ENCODE peak calls at places on chromosomes 6 and 20, in four cellular contexts. E, Q, M and X are unnamed samples. For H3K79me2, the result is how much of the 10 kb centered on the place peaks cover.

GRCh38 chr20:59207742-59208357 is 44.2 kb downstream of the ZNF831 start:
- DNase-seq in E (peak), Q (peak), M (peak), X (peak)

GRCh38 chr6:170091000-170091638 is 199.8 kb downstream of the DLL1 start:
- DNase-seq in E (no peak), Q (no peak), M (no peak), X (no peak)

GRCh38 chr20:58188496-58188895 is 40.0 kb downstream of the ANKRD60 start:
- DNase-seq in E (no peak), Q (no peak), M (no peak), X (no peak)

GRCh38 chr6:5108068-5108467 is 22.9 kb downstream of the PPP1R3G start:
- DNase-seq in E (no peak), Q (no peak), M (no peak), X (no peak)

GRCh38 chr20:62119591-62120364 is 2.5 kb upstream of the LSM14B start:
- DNase-seq in E (no peak), Q (peak), M (no peak), X (no peak)

GRCh38 chr20:32528291-32528891 is 56.7 kb downstream of the NOL4L start:
- DNase-seq in E (no peak), Q (no peak), M (no peak), X (peak)

GRCh38 chr6:124203106-124203811 is 399.6 kb downstream of the NKAIN2 start:
- DNase-seq in E (no peak), Q (no peak), M (no peak), X (no peak)

GRCh38 chr6:111759836-111760785 is 113.1 kb downstream of the FYN start:
- DNase-seq in E (no peak), Q (no peak), M (no peak), X (peak)

GRCh38 chr6:1760876-1761275 is 151.2 kb downstream of the FOXC1 start:
- DNase-seq in E (no peak), Q (no peak), M (no peak), X (no peak)

GRCh38 chr20:5865604-5866003 is 84.7 kb downstream of the TRMT6 start:
- DNase-seq in E (no peak), Q (no peak), M (no peak), X (no peak)

GRCh38 chr6:22108199-22108598 is 188.6 kb downstream of the PRL start:
- DNase-seq in E (no peak), Q (no peak), M (no peak), X (no peak)

GRCh38 chr6:2818593-2818992 is 23.1 kb downstream of the SERPINB1 start:
- DNase-seq in E (no peak), Q (no peak), M (no peak), X (no peak)

GRCh38 chr6:40295251-40295949 is 291.8 kb downstream of the LRFN2 start:
- DNase-seq in E (no peak), Q (no peak), M (no peak), X (no peak)

GRCh38 chr20:19552144-19552895 is 205.7 kb upstream of the RIN2 start:
- DNase-seq in E (peak), Q (peak), M (no peak), X (no peak)

GRCh38 chr20:56783826-56784225 is 154.7 kb downstream of the TFAP2C start:
- DNase-seq in E (no peak), Q (no peak), M (no peak), X (no peak)

GRCh38 chr6:90374201-90374600 is 77.6 kb upstream of the BACH2 start:
- DNase-seq in E (no peak), Q (no peak), M (no peak), X (no peak)

GRCh38 chr20:57290178-57290484 is 23.7 kb upstream of the BMP7 start:
- DNase-seq in E (no peak), Q (no peak), M (no peak), X (no peak)

GRCh38 chr20:42949865-42950264 is 239.8 kb downstream of the PTPRT start:
- DNase-seq in E (no peak), Q (no peak), M (no peak), X (no peak)

GRCh38 chr6:40668203-40668602 is 81.0 kb upstream of the LRFN2 start:
- DNase-seq in E (no peak), Q (no peak), M (no peak), X (peak)

GRCh38 chr6:119856136-119856535 is 506.6 kb upstream of the MAN1A1 start:
- DNase-seq in E (no peak), Q (no peak), M (peak), X (no peak)

GRCh38 chr6:141264101-141264500 is 868.6 kb upstream of the GJE1 start:
- DNase-seq in E (no peak), Q (no peak), M (no peak), X (no peak)

GRCh38 chr20:63054695-63055240 is 48.0 kb upstream of the BHLHE23 start:
- DNase-seq in E (no peak), Q (no peak), M (no peak), X (no peak)

DNA sequence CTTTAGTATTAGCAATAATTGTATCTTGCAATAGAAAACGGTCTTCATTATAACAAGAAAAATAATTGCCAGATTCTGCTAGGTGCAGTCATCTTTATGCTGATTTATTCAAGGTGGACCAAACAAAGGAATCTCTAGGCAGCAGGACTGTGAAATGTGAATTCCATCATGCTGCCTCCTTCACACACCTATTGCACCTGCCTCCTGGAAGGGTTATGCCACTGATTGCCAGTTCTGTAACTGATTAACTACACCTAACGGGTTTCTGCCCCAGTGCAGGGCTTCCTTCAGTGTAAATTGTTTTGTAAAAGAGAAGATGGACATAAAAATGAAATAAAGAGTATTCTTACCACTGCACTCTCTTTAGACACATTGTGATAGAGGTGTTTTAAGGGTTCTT is 96.1 kb downstream of the FOXO3 start:
- DNase-seq in E (no peak), Q (peak), M (no peak), X (no peak)
- H3K79me2 ChIP-seq in E (under half), Q (half or more), M (under half), X (half or more)

GRCh38 chr6:121608270-121608669 is 172.8 kb downstream of the GJA1 start:
- DNase-seq in E (no peak), Q (no peak), M (no peak), X (no peak)

GRCh38 chr6:121597654-121598053 is 162.2 kb downstream of the GJA1 start:
- DNase-seq in E (no peak), Q (no peak), M (no peak), X (no peak)

GRCh38 chr6:121607716-121608115 is 172.3 kb downstream of the GJA1 start:
- DNase-seq in E (no peak), Q (no peak), M (no peak), X (no peak)

GRCh38 chr6:121600389-121601233 is 165.2 kb downstream of the GJA1 start:
- DNase-seq in E (no peak), Q (no peak), M (no peak), X (peak)

DNA sequence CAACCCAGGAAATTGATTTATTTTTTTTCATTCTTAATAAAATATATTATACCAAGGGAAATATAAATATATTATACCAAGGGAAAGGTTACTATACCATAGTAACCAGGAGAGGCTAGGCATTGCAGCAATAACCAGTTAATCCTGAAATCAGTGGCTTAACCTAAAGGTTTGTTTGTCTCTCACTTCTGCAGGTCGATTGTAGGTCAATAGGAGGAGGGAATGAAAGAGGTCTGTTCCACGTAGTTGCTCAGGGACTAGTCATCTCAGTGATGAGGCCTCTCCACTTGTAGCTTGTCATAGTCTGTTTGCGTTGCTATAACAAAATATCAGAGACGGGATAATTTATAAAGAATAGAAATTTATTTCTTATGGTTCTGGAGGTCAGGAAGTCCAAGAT is 168.0 kb downstream of the GJA1 start:
- DNase-seq in E (no peak), Q (no peak), M (no peak), X (no peak)
- TF ChIP-seq TCF12 in E (no peak), Q (no peak), M (no peak), X (no peak)

GRCh38 chr20:36485286-36485685 is 56.0 kb upstream of the MYL9 start:
- DNase-seq in E (no peak), Q (no peak), M (no peak), X (no peak)

GRCh38 chr20:36481380-36482043 is 59.8 kb upstream of the MYL9 start:
- DNase-seq in E (no peak), Q (no peak), M (no peak), X (no peak)

GRCh38 chr20:36483919-36484808 is 57.2 kb upstream of the MYL9 start:
- DNase-seq in E (no peak), Q (no peak), M (no peak), X (peak)

GRCh38 chr20:36482044-36482473 is 59.3 kb upstream of the MYL9 start:
- DNase-seq in E (no peak), Q (no peak), M (no peak), X (no peak)

DNA sequence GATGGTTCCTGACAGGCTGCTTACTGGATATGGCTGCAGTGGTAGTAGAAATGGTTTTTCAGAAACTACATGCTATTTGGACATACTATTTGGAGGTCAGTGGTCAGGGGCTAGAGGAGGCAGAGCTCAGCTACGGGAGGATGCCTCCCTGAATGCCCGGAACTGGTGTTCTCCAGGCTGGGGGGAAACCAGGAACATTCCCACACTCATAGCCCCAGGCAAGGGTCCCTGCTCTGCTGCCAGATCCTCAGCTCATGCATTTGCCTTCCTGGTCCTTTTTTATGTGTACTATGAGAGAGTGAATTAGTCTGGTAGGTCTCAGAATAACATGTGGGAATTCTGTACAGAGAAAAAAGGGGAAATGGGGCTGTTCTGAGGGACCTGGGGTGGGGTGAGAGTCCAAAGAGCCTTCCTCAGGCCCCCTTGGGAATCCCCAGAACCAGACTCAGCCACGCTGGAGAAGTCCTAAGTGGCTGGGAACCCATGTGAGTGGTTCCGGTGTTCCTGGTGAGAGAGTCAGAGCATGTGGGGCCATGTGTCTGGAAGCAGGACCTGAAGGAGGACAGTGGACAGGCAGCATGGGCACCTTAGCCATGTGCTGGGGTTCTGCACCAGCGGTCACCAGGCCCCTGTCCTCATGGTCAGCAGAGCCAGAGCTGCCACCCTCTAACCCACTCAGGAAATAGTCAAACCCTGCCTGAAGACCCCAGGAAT is 58.0 kb upstream of the MYL9 start:
- DNase-seq in E (no peak), Q (no peak), M (no peak), X (peak)
- H3K79me2 ChIP-seq in E (under half), Q (under half), M (under half), X (half or more)

DNA sequence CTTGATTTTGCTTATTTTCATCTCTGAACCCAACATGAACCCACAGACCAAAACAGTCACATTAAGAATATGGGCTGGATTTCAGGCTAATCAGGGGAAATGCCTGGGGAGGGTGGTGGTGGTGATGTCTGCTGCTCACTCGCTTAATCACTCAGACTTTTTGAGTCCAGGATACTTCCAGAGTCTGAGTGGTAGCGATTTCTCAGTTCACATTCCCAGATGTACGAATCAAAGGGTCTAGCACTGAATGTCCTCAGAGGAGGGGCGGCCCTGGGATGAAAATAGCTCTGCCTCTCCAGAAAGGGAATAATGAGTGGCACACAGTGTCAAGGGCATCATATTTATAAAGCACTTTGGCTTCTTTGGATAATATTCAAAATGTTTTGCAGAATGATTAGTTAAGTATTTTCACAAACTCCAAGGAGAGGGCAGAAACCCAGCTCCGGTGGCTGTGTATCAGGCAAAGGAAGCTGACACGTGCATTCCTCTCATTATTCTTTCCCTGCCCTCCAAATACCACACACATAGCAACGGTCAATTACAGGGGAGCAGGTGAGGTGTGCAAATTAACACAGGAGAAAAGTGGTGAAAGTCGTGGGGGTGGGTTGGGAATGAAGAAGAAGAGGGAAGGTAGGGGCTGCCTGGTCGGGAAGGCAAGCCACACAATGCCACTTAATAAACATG is 345.2 kb upstream of the RSPO3 start:
- DNase-seq in E (no peak), Q (no peak), M (no peak), X (no peak)
- TF ChIP-seq TCF12 in E (no peak), Q (no peak), M (no peak), X (no peak)

GRCh38 chr6:118551673-118552063 is 3.6 kb downstream of the PLN start:
- DNase-seq in E (no peak), Q (no peak), M (no peak), X (no peak)

GRCh38 chr6:118558811-118559217 is 10.7 kb downstream of the PLN start:
- DNase-seq in E (no peak), Q (no peak), M (no peak), X (no peak)

GRCh38 chr6:118553132-118553531 is 5.0 kb downstream of the PLN start:
- DNase-seq in E (no peak), Q (no peak), M (no peak), X (no peak)

GRCh38 chr6:118551063-118551672 is 3.1 kb downstream of the PLN start:
- DNase-seq in E (no peak), Q (peak), M (no peak), X (peak)

DNA sequence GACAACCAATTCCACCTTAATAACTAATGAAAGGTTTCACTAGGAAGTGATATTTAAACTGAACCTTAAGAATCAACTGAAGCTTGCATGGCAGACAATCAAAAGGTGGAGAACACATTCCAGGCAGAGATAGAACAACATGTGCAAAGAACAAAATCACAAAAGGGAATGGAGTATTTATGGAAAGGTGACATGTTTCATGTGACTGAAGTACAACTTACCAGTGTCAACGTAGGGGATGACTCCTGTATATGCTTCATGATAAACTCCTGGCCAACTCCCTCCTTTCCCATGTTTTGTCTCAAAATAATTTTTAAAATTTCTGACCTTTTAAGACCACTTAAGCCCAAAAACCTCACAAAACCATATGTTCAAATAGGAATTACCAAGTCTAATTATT is 6.6 kb downstream of the PLN start:
- DNase-seq in E (no peak), Q (no peak), M (no peak), X (no peak)
- H3K79me2 ChIP-seq in E (under half), Q (under half), M (under half), X (under half)

GRCh38 chr20:44407402-44408184 is 52.1 kb downstream of the HNF4A start:
- DNase-seq in E (no peak), Q (no peak), M (no peak), X (no peak)
- TF ChIP-seq TCF12 in E (no peak), Q (no peak), M (no peak), X (no peak)

GRCh38 chr6:106387875-106388274 is 27.4 kb downstream of the CRYBG1 start:
- DNase-seq in E (no peak), Q (no peak), M (no peak), X (no peak)
- H3K79me2 ChIP-seq in E (under half), Q (under half), M (under half), X (under half)